ENCODE peak calls at places on chromosome 13, in eight cellular contexts. One of them, this sample, is unnamed.
A peak's percentile ranks its signal among the peaks of the same experiment; 100 is the strongest.

GRCh38 chr13:67299072-67299635 is 69.0 kb upstream of the PCDH9 start:
- DNase-seq in T follicular helper cell: no peak
- DNase-seq in HFFc6: peak; percentile 8
- DNase-seq in lower leg skin: no peak
- DNase-seq in hepatic stellate cell: peak; percentile 3
- DNase-seq in cardiac muscle cell: peak; percentile 80
- DNase-seq in NCI-H1105: no peak
- DNase-seq in uterus: no peak
- DNase-seq in this sample: no peak

GRCh38 chr13:41610426-41610825 is 153.1 kb downstream of the RGCC start:
- DNase-seq in T follicular helper cell: no peak
- DNase-seq in HFFc6: peak; percentile 69
- DNase-seq in lower leg skin: peak; percentile 23
- DNase-seq in hepatic stellate cell: no peak
- DNase-seq in cardiac muscle cell: peak; percentile 96
- DNase-seq in NCI-H1105: peak; percentile 28
- DNase-seq in uterus: no peak
- DNase-seq in this sample: no peak

GRCh38 chr13:60090579-60090978 is 73.1 kb downstream of the DIAPH3 start:
- DNase-seq in T follicular helper cell: no peak
- DNase-seq in HFFc6: peak; percentile 28
- DNase-seq in lower leg skin: no peak
- DNase-seq in hepatic stellate cell: peak; percentile 3
- DNase-seq in cardiac muscle cell: peak; percentile 42
- DNase-seq in NCI-H1105: no peak
- DNase-seq in uterus: no peak
- DNase-seq in this sample: no peak

GRCh38 chr13:37648604-37649003 is 50.0 kb upstream of the POSTN start:
- DNase-seq in T follicular helper cell: no peak
- DNase-seq in HFFc6: peak; percentile 76
- DNase-seq in lower leg skin: no peak
- DNase-seq in hepatic stellate cell: peak; percentile 18
- DNase-seq in cardiac muscle cell: peak; percentile 74
- DNase-seq in NCI-H1105: no peak
- DNase-seq in uterus: no peak
- DNase-seq in this sample: no peak

GRCh38 chr13:101397742-101398141 is 18.6 kb downstream of the NALCN start:
- DNase-seq in T follicular helper cell: no peak
- DNase-seq in HFFc6: peak; percentile 87
- DNase-seq in lower leg skin: no peak
- DNase-seq in hepatic stellate cell: peak; percentile 62
- DNase-seq in cardiac muscle cell: no peak
- DNase-seq in NCI-H1105: no peak
- DNase-seq in uterus: no peak
- DNase-seq in this sample: no peak

GRCh38 chr13:98801626-98802418 is 49.4 kb upstream of the SLC15A1 start:
- DNase-seq in T follicular helper cell: no peak
- DNase-seq in HFFc6: no peak
- DNase-seq in lower leg skin: peak; percentile 12
- DNase-seq in hepatic stellate cell: no peak
- DNase-seq in cardiac muscle cell: no peak
- DNase-seq in NCI-H1105: no peak
- DNase-seq in uterus: no peak
- DNase-seq in this sample: no peak

GRCh38 chr13:47291116-47291656 is 394.3 kb upstream of the HTR2A start:
- DNase-seq in T follicular helper cell: no peak
- DNase-seq in HFFc6: no peak
- DNase-seq in lower leg skin: no peak
- DNase-seq in hepatic stellate cell: no peak
- DNase-seq in cardiac muscle cell: no peak
- DNase-seq in NCI-H1105: no peak
- DNase-seq in uterus: no peak
- DNase-seq in this sample: no peak

GRCh38 chr13:46598140-46598819 is 45.3 kb downstream of the LRCH1 start:
- DNase-seq in T follicular helper cell: no peak
- DNase-seq in HFFc6: no peak
- DNase-seq in lower leg skin: no peak
- DNase-seq in hepatic stellate cell: no peak
- DNase-seq in cardiac muscle cell: no peak
- DNase-seq in NCI-H1105: no peak
- DNase-seq in uterus: no peak
- DNase-seq in this sample: no peak

GRCh38 chr13:20779405-20779804 is 5.6 kb upstream of the EEF1AKMT1 start:
- DNase-seq in T follicular helper cell: no peak
- DNase-seq in HFFc6: no peak
- DNase-seq in lower leg skin: no peak
- DNase-seq in hepatic stellate cell: no peak
- DNase-seq in cardiac muscle cell: no peak
- DNase-seq in NCI-H1105: no peak
- DNase-seq in uterus: no peak
- DNase-seq in this sample: peak; percentile 16

GRCh38 chr13:102033719-102034446 is 368.0 kb downstream of the FGF14 start:
- DNase-seq in T follicular helper cell: no peak
- DNase-seq in HFFc6: no peak
- DNase-seq in lower leg skin: no peak
- DNase-seq in hepatic stellate cell: no peak
- DNase-seq in cardiac muscle cell: no peak
- DNase-seq in NCI-H1105: no peak
- DNase-seq in uterus: no peak
- DNase-seq in this sample: peak; percentile 56

GRCh38 chr13:22262328-22262920 is 591.6 kb downstream of the FGF9 start:
- DNase-seq in T follicular helper cell: no peak
- DNase-seq in HFFc6: no peak
- DNase-seq in lower leg skin: no peak
- DNase-seq in hepatic stellate cell: no peak
- DNase-seq in cardiac muscle cell: no peak
- DNase-seq in NCI-H1105: no peak
- DNase-seq in uterus: no peak
- DNase-seq in this sample: no peak

GRCh38 chr13:89865331-89865833 is 1482.1 kb upstream of the MIR17HG start:
- DNase-seq in T follicular helper cell: no peak
- DNase-seq in HFFc6: no peak
- DNase-seq in lower leg skin: no peak
- DNase-seq in hepatic stellate cell: no peak
- DNase-seq in cardiac muscle cell: no peak
- DNase-seq in NCI-H1105: no peak
- DNase-seq in uterus: no peak
- DNase-seq in this sample: no peak

GRCh38 chr13:74586839-74587238 is 452.6 kb upstream of the KLF12 start:
- DNase-seq in T follicular helper cell: no peak
- DNase-seq in HFFc6: no peak
- DNase-seq in lower leg skin: no peak
- DNase-seq in hepatic stellate cell: no peak
- DNase-seq in cardiac muscle cell: no peak
- DNase-seq in NCI-H1105: no peak
- DNase-seq in uterus: no peak
- DNase-seq in this sample: no peak

GRCh38 chr13:97342136-97342535 is 91.8 kb upstream of the RAP2A start:
- DNase-seq in T follicular helper cell: no peak
- DNase-seq in HFFc6: no peak
- DNase-seq in lower leg skin: no peak
- DNase-seq in hepatic stellate cell: no peak
- DNase-seq in cardiac muscle cell: no peak
- DNase-seq in NCI-H1105: no peak
- DNase-seq in uterus: no peak
- DNase-seq in this sample: no peak

GRCh38 chr13:47184311-47184710 is 287.5 kb upstream of the HTR2A start:
- DNase-seq in T follicular helper cell: no peak
- DNase-seq in HFFc6: no peak
- DNase-seq in lower leg skin: no peak
- DNase-seq in hepatic stellate cell: no peak
- DNase-seq in cardiac muscle cell: peak; percentile 54
- DNase-seq in NCI-H1105: no peak
- DNase-seq in uterus: no peak
- DNase-seq in this sample: no peak

GRCh38 chr13:27920677-27921420 is 1.0 kb downstream of the PDX1 start:
- DNase-seq in T follicular helper cell: no peak
- DNase-seq in HFFc6: no peak
- DNase-seq in lower leg skin: no peak
- DNase-seq in hepatic stellate cell: peak; percentile 47
- DNase-seq in cardiac muscle cell: peak; percentile 25
- DNase-seq in NCI-H1105: peak; percentile 8
- DNase-seq in uterus: no peak
- DNase-seq in this sample: peak; percentile 60

GRCh38 chr13:52599853-52600603 is 42.2 kb upstream of the HNRNPA1L2 start:
- DNase-seq in T follicular helper cell: no peak
- DNase-seq in HFFc6: no peak
- DNase-seq in lower leg skin: no peak
- DNase-seq in hepatic stellate cell: peak; percentile 17
- DNase-seq in cardiac muscle cell: peak; percentile 53
- DNase-seq in NCI-H1105: peak; percentile 39
- DNase-seq in uterus: peak; percentile 26
- DNase-seq in this sample: peak; percentile 71

GRCh38 chr13:28037399-28037798 is 48.9 kb upstream of the URAD start:
- DNase-seq in T follicular helper cell: no peak
- DNase-seq in HFFc6: no peak
- DNase-seq in lower leg skin: no peak
- DNase-seq in hepatic stellate cell: peak; percentile 15
- DNase-seq in cardiac muscle cell: no peak
- DNase-seq in NCI-H1105: no peak
- DNase-seq in uterus: no peak
- DNase-seq in this sample: no peak

This sample was measured in neural progenitor cell.